ENCODE peak calls at places on chromosomes 1 and 21, in six cellular contexts. O is tibial nerve, V is neural crest cell, A is body of pancreas, H is fibroblast of the aortic adventitia, K is GM23338. J is an unnamed sample.

GRCh38 chr1:22575532-22576147 is 12.4 kb downstream of the EPHA8 start:
- DNase-seq in O (no peak), V (no peak), A (no peak), H (no peak), K (no peak), J (no peak)

GRCh38 chr21:37364722-37365121 is 1.9 kb upstream of the DYRK1A start:
- DNase-seq in O (no peak), V (no peak), A (no peak), H (no peak), K (no peak), J (no peak)

GRCh38 chr1:37056201-37056764 is 22.0 kb upstream of the GRIK3 start:
- DNase-seq in O (no peak), V (no peak), A (no peak), H (no peak), K (no peak), J (no peak)

GRCh38 chr1:22772054-22772453 is 61.4 kb downstream of the EPHB2 start:
- DNase-seq in O (no peak), V (no peak), A (no peak), H (no peak), K (no peak), J (no peak)

GRCh38 chr1:154999651-155000474 is 2.7 kb upstream of the ZBTB7B start:
- DNase-seq in O (no peak), V (no peak), A (peak; percentile 66), H (no peak), K (peak; percentile 79), J (peak; percentile 69)

GRCh38 chr1:95451054-95451453 is 217.0 kb downstream of the RWDD3 start:
- DNase-seq in O (no peak), V (no peak), A (peak; percentile 9), H (no peak), K (peak; percentile 64), J (peak; percentile 15)

GRCh38 chr1:155858805-155859233 is 548 bp upstream of the SYT11 start:
- DNase-seq in O (peak; percentile 33), V (no peak), A (peak; percentile 14), H (no peak), K (no peak), J (no peak)

GRCh38 chr1:183871142-183871541 is 66.2 kb downstream of the RGL1 start:
- DNase-seq in O (peak; percentile 31), V (no peak), A (no peak), H (peak; percentile 75), K (no peak), J (peak; percentile 54)

GRCh38 chr1:208252126-208252853 is 8.1 kb upstream of the PLXNA2 start:
- DNase-seq in O (peak; percentile 45), V (no peak), A (peak; percentile 70), H (no peak), K (peak; percentile 36), J (peak; percentile 48)

GRCh38 chr21:32463889-32464300 is 51.4 kb downstream of the EVA1C start:
- DNase-seq in O (no peak), V (no peak), A (no peak), H (peak; percentile 99), K (no peak), J (peak; percentile 81)

GRCh38 chr1:3029991-3030662 is 8.9 kb downstream of the ACTRT2 start:
- DNase-seq in O (no peak), V (no peak), A (no peak), H (no peak), K (no peak), J (no peak)

GRCh38 chr1:67719329-67720196 is 34.6 kb downstream of the GADD45A start:
- DNase-seq in O (no peak), V (no peak), A (no peak), H (no peak), K (no peak), J (no peak)

DNA sequence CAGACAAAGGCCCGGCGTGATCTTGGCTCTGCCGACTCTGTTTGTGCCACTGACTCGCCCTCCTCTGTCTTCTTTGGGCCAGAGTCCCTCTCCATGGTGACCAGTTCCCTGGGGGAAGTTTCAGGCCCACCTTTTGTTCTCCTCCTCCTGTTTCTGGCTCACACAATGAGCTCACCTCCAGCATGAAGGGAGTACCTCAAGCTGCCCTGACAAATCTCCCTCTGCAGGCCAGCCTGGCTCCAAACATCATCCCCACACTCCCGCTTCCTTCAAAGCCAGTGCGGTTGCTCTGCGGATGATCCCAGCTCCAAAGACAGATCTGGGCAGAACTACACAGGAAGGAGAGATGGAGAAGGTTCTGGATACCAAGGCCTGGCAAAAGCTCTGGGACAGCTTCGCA is 576.6 kb downstream of the NPHP4 start:
- DNase-seq in O (no peak), V (no peak), A (no peak), H (no peak), K (no peak), J (no peak)
- TF ChIP-seq CTCF in O (no peak), V (no peak), A (no peak), H (no peak), K (no peak), J (no peak)

GRCh38 chr1:145847827-145848226 is 2.4 kb downstream of the NUDT17 start:
- DNase-seq in O (no peak), V (no peak), A (no peak), H (no peak), K (no peak), J (no peak)

GRCh38 chr1:145845514-145846161 is at the start of gene NUDT17:
- DNase-seq in O (peak; percentile 55), V (peak; percentile 77), A (peak; percentile 81), H (peak; percentile 70), K (peak; percentile 92), J (peak; percentile 88)

GRCh38 chr1:145846191-145846590 is 761 bp downstream of the NUDT17 start:
- DNase-seq in O (no peak), V (peak; percentile 40), A (no peak), H (peak; percentile 37), K (peak; percentile 75), J (peak; percentile 67)

GRCh38 chr1:145845144-145845513 is 301 bp upstream of the NUDT17 start:
- DNase-seq in O (no peak), V (no peak), A (no peak), H (no peak), K (no peak), J (no peak)

GRCh38 chr1:145849356-145850165 is 4.1 kb downstream of the NUDT17 start:
- DNase-seq in O (no peak), V (no peak), A (no peak), H (peak; percentile 75), K (peak; percentile 47), J (no peak)
- TF ChIP-seq CTCF in O (no peak), V (peak; percentile 31), A (no peak), H (peak; percentile 47), K (peak; percentile 82), J (peak; percentile 58)

GRCh38 chr1:151135433-151136385 is 10.7 kb downstream of the SEMA6C start:
- DNase-seq in O (no peak), V (no peak), A (no peak), H (no peak), K (peak; percentile 40), J (no peak)
- TF ChIP-seq CTCF in O (no peak), V (no peak), A (no peak), H (no peak), K (peak; percentile 68), J (no peak)

GRCh38 chr1:210445931-210446330 is 117.2 kb downstream of the HHAT start:
- DNase-seq in O (no peak), V (no peak), A (no peak), H (no peak), K (no peak), J (no peak)

GRCh38 chr1:210445485-210445884 is 116.8 kb downstream of the HHAT start:
- DNase-seq in O (no peak), V (no peak), A (no peak), H (no peak), K (no peak), J (no peak)

GRCh38 chr1:210447456-210448057 is 118.9 kb downstream of the HHAT start:
- DNase-seq in O (no peak), V (no peak), A (no peak), H (no peak), K (no peak), J (no peak)

GRCh38 chr1:210446479-210446878 is 117.8 kb downstream of the HHAT start:
- DNase-seq in O (no peak), V (no peak), A (no peak), H (no peak), K (no peak), J (peak; percentile 92)

DNA sequence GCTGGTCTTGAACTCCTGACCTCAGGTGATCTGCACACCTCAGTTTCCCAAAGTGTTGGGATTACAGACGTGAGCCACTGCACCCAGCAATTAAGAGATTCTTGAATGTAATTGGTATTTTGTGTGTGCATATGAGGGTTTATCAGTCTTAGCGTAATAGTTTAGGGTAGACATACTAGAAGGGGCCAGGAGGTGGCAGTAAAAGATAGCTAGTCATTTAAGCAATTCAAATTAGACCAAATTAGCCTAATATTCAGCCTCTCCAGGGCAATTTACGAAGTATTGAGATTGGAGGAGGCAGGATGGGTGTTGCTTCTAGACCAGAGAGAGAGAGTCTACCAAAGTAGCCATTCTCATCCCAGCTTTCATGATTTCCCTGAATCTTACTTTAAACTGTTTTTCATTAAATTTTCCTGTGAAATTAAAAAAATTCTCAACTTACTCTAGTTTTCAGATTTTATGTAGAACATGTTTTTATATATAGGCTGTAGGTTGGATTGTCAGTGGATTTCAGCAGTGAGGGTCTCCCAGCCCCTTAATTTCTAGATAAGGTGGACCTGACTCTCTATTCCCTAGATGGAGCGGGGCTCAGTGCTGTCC is 119.7 kb downstream of the HHAT start:
- DNase-seq in O (peak; percentile 39), V (peak; percentile 15), A (peak; percentile 35), H (peak; percentile 66), K (peak; percentile 80), J (peak; percentile 74)
- TF ChIP-seq CTCF in O (peak; percentile 49), V (peak; percentile 81), A (peak; percentile 36), H (peak; percentile 63), K (peak; percentile 72), J (peak; percentile 73)

J was measured in A673.